ENCODE peak calls at places on chromosomes 7 and 10, in six cellular contexts. H, V, L, Z, P and S are unnamed samples.

GRCh38 chr7:139618482-139619366 is 95.2 kb downstream of the CLEC2L start:
- DNase-seq in V (peak; percentile 13), P (peak; percentile 72), Z (peak; percentile 34), H (no peak), L (peak; percentile 39), S (peak; percentile 33)

GRCh38 chr10:6665847-6666246 is 85.8 kb upstream of the PRKCQ start:
- DNase-seq in P (no peak), L (no peak), H (no peak), V (no peak), Z (no peak), S (no peak)

GRCh38 chr7:118311121-118311803 is 86.8 kb downstream of the ANKRD7 start:
- DNase-seq in V (peak; percentile 72), P (no peak), L (no peak), Z (no peak), H (no peak), S (no peak)

GRCh38 chr7:25311346-25311745 is 83.1 kb upstream of the NPVF start:
- DNase-seq in V (no peak), H (no peak), P (no peak), Z (no peak), L (no peak), S (no peak)

GRCh38 chr7:114790526-114790925 is 131.4 kb upstream of the MDFIC start:
- DNase-seq in V (no peak), P (peak; percentile 17), Z (no peak), L (no peak), H (no peak), S (no peak)

GRCh38 chr7:83946801-83947200 is 247.8 kb downstream of the SEMA3A start:
- DNase-seq in Z (no peak), P (no peak), V (no peak), L (no peak), H (no peak), S (no peak)

GRCh38 chr10:69160809-69161225 is 19.2 kb upstream of the SUPV3L1 start:
- DNase-seq in Z (no peak), V (peak; percentile 25), P (peak; percentile 60), L (no peak), H (no peak), S (peak; percentile 11)

GRCh38 chr10:32377458-32378370 is 30.8 kb upstream of the EPC1 start:
- DNase-seq in H (no peak), P (peak; percentile 77), Z (peak; percentile 30), V (peak; percentile 35), L (no peak), S (no peak)

GRCh38 chr7:87342231-87342630 is 3.2 kb upstream of the CROT start:
- DNase-seq in Z (no peak), L (no peak), P (no peak), V (peak; percentile 45), H (no peak), S (peak; percentile 44)

GRCh38 chr7:150983893-150984368 is 5.8 kb upstream of the KCNH2 start:
- DNase-seq in V (peak; percentile 16), Z (no peak), H (no peak), L (no peak), P (peak; percentile 49), S (no peak)

GRCh38 chr7:1646957-1647891 is 22.9 kb upstream of the ELFN1 start:
- DNase-seq in L (peak; percentile 58), Z (no peak), V (peak; percentile 19), P (peak; percentile 73), H (no peak), S (no peak)

GRCh38 chr10:98173258-98173657 is 38.8 kb downstream of the R3HCC1L start:
- DNase-seq in P (no peak), Z (no peak), H (no peak), L (no peak), V (no peak), S (no peak)

GRCh38 chr10:70742537-70743429 is 42.4 kb downstream of the TBATA start:
- DNase-seq in L (peak; percentile 74), H (no peak), P (peak; percentile 45), Z (no peak), V (peak; percentile 83), S (peak; percentile 62)

GRCh38 chr10:115801987-115802386 is 471.0 kb downstream of the GFRA1 start:
- DNase-seq in L (no peak), P (no peak), V (no peak), Z (no peak), H (no peak), S (no peak)

GRCh38 chr10:490891-491571 is 198.4 kb downstream of the DIP2C start:
- DNase-seq in L (peak; percentile 50), V (peak; percentile 59), H (peak; percentile 93), Z (peak; percentile 15), P (peak; percentile 89), S (no peak)

GRCh38 chr7:12570148-12570528 is 382 bp upstream of the SCIN start:
- DNase-seq in Z (no peak), V (no peak), P (peak; percentile 54), H (no peak), L (no peak), S (no peak)

GRCh38 chr7:47720141-47720906 is 138.4 kb upstream of the TNS3 start:
- DNase-seq in V (peak; percentile 78), P (peak; percentile 82), L (peak; percentile 55), H (peak; percentile 96), Z (peak; percentile 96), S (no peak)

GRCh38 chr7:32506266-32507054 is 11.2 kb downstream of the AVL9 start:
- DNase-seq in V (peak; percentile 94), H (no peak), Z (no peak), L (no peak), P (peak; percentile 92), S (peak; percentile 40)

GRCh38 chr7:30423793-30424505 is 54.6 kb downstream of the NOD1 start:
- DNase-seq in P (no peak), H (peak; percentile 48), L (no peak), Z (no peak), V (no peak), S (no peak)

GRCh38 chr7:157436763-157437480 is 100.1 kb downstream of the DNAJB6 start:
- DNase-seq in P (no peak), L (no peak), Z (no peak), V (no peak), H (peak; percentile 22), S (peak; percentile 22)

GRCh38 chr7:138980575-138981285 is 459 bp downstream of the KIAA1549 start:
- DNase-seq in H (no peak), V (no peak), P (peak; percentile 43), Z (no peak), L (no peak), S (peak; percentile 26)

GRCh38 chr10:117480097-117480496 is 62.4 kb upstream of the EMX2 start:
- DNase-seq in L (no peak), V (no peak), P (no peak), H (no peak), Z (no peak), S (no peak)

GRCh38 chr7:2519119-2519930 is at the start of gene LFNG:
- DNase-seq in H (peak; percentile 90), Z (peak; percentile 76), P (peak; percentile 94), L (peak; percentile 86), V (peak; percentile 83), S (peak; percentile 74)

GRCh38 chr10:230758-231157 is 95.5 kb downstream of the ZMYND11 start:
- DNase-seq in Z (no peak), L (no peak), P (peak; percentile 22), V (no peak), H (no peak), S (no peak)

GRCh38 chr7:29843738-29844137 is 37.4 kb downstream of the WIPF3 start:
- DNase-seq in L (no peak), V (no peak), P (no peak), H (no peak), Z (no peak), S (no peak)

GRCh38 chr7:46349490-46349889 is 428.4 kb upstream of the IGFBP3 start:
- DNase-seq in P (no peak), Z (no peak), H (no peak), V (no peak), L (no peak), S (no peak)

GRCh38 chr7:22610258-22610657 is 110.3 kb upstream of the STEAP1B start:
- DNase-seq in L (no peak), P (no peak), H (no peak), Z (no peak), V (no peak), S (no peak)
- H3K27ac ChIP-seq in L (no peak overlapping the region), P (peak overlapping the region; percentile 20), H (no peak overlapping the region), Z (no peak overlapping the region), V (peak overlapping the region; percentile 34), S (peak overlapping the region; percentile 10)

DNA sequence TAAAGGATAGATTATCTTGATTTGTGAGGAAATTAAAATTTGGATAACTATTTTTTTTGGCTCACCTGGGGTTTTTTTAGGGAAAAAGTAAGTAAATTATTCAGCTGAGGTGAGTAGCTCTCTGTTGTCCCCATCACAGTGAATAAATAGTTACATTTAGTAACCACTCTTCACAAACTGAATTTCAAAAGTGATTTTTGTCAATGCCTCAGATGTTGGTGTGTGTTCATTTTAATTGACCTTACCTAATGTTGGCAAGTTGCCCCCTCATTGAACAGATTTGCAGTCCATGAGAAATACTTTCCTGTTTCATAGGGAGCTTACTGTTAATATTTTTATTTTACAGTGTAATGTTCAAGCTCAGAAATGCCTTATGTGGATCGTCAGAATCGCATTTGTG is 18.3 kb downstream of the PLEKHA1 start:
- DNase-seq in P (no peak), V (no peak), H (no peak), Z (no peak), L (no peak), S (no peak)
- H3K4me3 ChIP-seq in P (no peak overlapping the region), V (no peak overlapping the region), H (no peak overlapping the region), Z (no peak overlapping the region), L (no peak overlapping the region), S (no peak overlapping the region)

DNA sequence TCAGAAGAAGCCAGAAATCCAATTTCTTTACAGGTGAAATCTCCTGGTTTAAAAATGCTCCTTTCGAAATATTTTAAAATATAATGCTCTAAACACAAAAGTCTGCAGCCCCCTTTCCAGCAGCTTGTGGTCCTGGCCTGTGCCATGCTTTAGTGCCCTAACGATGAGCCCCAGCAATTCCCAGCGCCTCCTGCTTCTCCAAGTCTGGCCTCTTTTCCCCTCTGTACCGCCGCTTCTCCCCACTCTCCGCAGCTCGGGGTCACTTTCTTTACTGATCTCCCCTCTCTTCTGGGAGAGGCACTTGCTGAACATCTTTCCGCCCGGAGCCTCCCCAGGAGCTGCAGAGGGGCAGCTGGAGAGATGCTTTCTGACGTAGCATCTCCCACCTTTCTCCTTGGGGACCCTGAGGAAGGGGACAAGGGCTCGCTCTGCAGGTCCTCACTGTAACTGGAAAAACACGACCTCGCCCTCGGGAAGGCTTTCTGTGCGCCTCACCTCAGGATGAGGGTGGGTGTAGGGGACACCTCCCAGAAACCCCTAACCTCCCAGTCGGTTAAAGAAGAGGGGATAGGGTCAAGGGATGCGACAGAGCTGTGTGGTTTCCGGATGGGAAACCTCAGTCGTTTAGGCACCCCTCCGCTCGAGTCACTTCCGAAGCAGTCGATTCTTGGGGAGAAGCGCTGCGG is 544 bp upstream of the INA start:
- DNase-seq in V (no peak), P (no peak), H (no peak), Z (no peak), L (no peak), S (no peak)
- H3K4me1 ChIP-seq in V (peaks cover 19% of the 10 kb centered on the region), P (peaks cover 13% of the 10 kb centered on the region), H (peaks cover 23% of the 10 kb centered on the region), Z (no peaks in the 10 kb centered on the region), L (peaks cover 5% of the 10 kb centered on the region), S (peaks cover 25% of the 10 kb centered on the region)

GRCh38 chr10:101050206-101051069 is 11.4 kb upstream of the KAZALD1 start:
- DNase-seq in L (peak; percentile 47), H (peak; percentile 74), V (no peak), Z (no peak), P (peak; percentile 65), S (peak; percentile 34)

GRCh38 chr10:101052285-101052684 is 9.5 kb upstream of the KAZALD1 start:
- DNase-seq in P (peak; percentile 90), H (no peak), L (no peak), Z (no peak), V (peak; percentile 69), S (no peak)

GRCh38 chr10:101047268-101047667 is 14.5 kb upstream of the KAZALD1 start:
- DNase-seq in P (no peak), L (no peak), Z (no peak), V (no peak), H (no peak), S (no peak)

GRCh38 chr10:101046332-101047238 is 15.2 kb upstream of the KAZALD1 start:
- DNase-seq in P (peak; percentile 27), Z (no peak), V (no peak), H (no peak), L (no peak), S (no peak)

GRCh38 chr10:101047961-101048892 is 13.6 kb upstream of the KAZALD1 start:
- DNase-seq in V (no peak), Z (no peak), L (no peak), P (no peak), H (no peak), S (no peak)
- H3K27ac ChIP-seq in V (no peak overlapping the region), Z (no peak overlapping the region), L (no peak overlapping the region), P (no peak overlapping the region), H (no peak overlapping the region), S (no peak overlapping the region)